ENCODE peak calls at places on chromosome 19, in four cellular contexts. B is upper lobe of left lung, R is Peyer's patch, A is lower leg skin. V is an unnamed sample.

GRCh38 chr19:10808937-10809655 is 26.9 kb downstream of the TMED1 start:
- DNase-seq in B (no peak), R (peak), A (no peak), V (no peak)

GRCh38 chr19:11377756-11378155 is 3.3 kb downstream of the SWSAP1 start:
- DNase-seq in B (no peak), R (no peak), A (no peak), V (no peak)

GRCh38 chr19:4487572-4487971 is 15.5 kb downstream of the HDGFL2 start:
- DNase-seq in B (no peak), R (no peak), A (no peak), V (no peak)

GRCh38 chr19:11014403-11014911 is 53.6 kb downstream of the SMARCA4 start:
- DNase-seq in B (no peak), R (no peak), A (no peak), V (no peak)

GRCh38 chr19:48836089-48837017 is at the start of gene HSD17B14:
- DNase-seq in B (peak), R (peak), A (peak), V (no peak)

GRCh38 chr19:9917322-9917721 is 19.0 kb downstream of the OLFM2 start:
- DNase-seq in B (peak), R (no peak), A (no peak), V (no peak)

GRCh38 chr19:32998722-32999121 is 26.7 kb downstream of the FAAP24 start:
- DNase-seq in B (no peak), R (no peak), A (no peak), V (no peak)

GRCh38 chr19:4493929-4494690 is 22.0 kb downstream of the HDGFL2 start:
- DNase-seq in B (no peak), R (no peak), A (no peak), V (no peak)

GRCh38 chr19:22422220-22422619 is at the start of gene ZNF98:
- DNase-seq in B (no peak), R (no peak), A (no peak), V (peak)

GRCh38 chr19:55156202-55157063 is 1.1 kb downstream of the TNNI3 start:
- DNase-seq in B (peak), R (peak), A (peak), V (no peak)

GRCh38 chr19:56837892-56838679 is 2.4 kb downstream of the PEG3 start:
- DNase-seq in B (peak), R (peak), A (peak), V (peak)

GRCh38 chr19:49110567-49110966 is 3.6 kb upstream of the LIN7B start:
- DNase-seq in B (no peak), R (no peak), A (no peak), V (no peak)

GRCh38 chr19:4057913-4058695 is 8.6 kb downstream of the ZBTB7A start:
- DNase-seq in B (peak), R (peak), A (peak), V (peak)

GRCh38 chr19:42919757-42920079 is 2.0 kb upstream of the PSG6 start:
- DNase-seq in B (no peak), R (no peak), A (no peak), V (no peak)

GRCh38 chr19:574658-575526 is 2.5 kb downstream of the BSG start:
- DNase-seq in B (no peak), R (no peak), A (no peak), V (no peak)

GRCh38 chr19:4284176-4284958 is 5.3 kb downstream of the SHD start:
- DNase-seq in B (no peak), R (peak), A (no peak), V (no peak)

GRCh38 chr19:55802281-55802680 is 29.5 kb downstream of the NLRP11 start:
- DNase-seq in B (no peak), R (no peak), A (no peak), V (no peak)

GRCh38 chr19:53004242-53004641 is 9.5 kb upstream of the ERVV-1 start:
- DNase-seq in B (no peak), R (no peak), A (no peak), V (no peak)

GRCh38 chr19:50850738-50851137 is 4.0 kb upstream of the KLK3 start:
- DNase-seq in B (no peak), R (no peak), A (no peak), V (no peak)

GRCh38 chr19:28454083-28454482 is 758.9 kb downstream of the UQCRFS1 start:
- DNase-seq in B (no peak), R (no peak), A (no peak), V (no peak)

GRCh38 chr19:32063601-32064000 is 281.8 kb upstream of the ZNF507 start:
- DNase-seq in B (no peak), R (no peak), A (no peak), V (no peak)

GRCh38 chr19:5692785-5693194 is 2.7 kb downstream of the RPL36 start:
- DNase-seq in B (no peak), R (no peak), A (no peak), V (no peak)

GRCh38 chr19:49896863-49897621 is at the start of gene IL4I1:
- DNase-seq in B (peak), R (peak), A (no peak), V (peak)

GRCh38 chr19:3954107-3954506 is 16.8 kb downstream of the DAPK3 start:
- DNase-seq in B (no peak), R (no peak), A (no peak), V (no peak)

GRCh38 chr19:10424011-10424637 is 3.8 kb downstream of the PDE4A start:
- DNase-seq in B (peak), R (peak), A (peak), V (peak)

GRCh38 chr19:1673645-1674292 is 21.4 kb upstream of the TCF3 start:
- DNase-seq in B (no peak), R (no peak), A (no peak), V (no peak)

GRCh38 chr19:1674293-1674679 is 21.9 kb upstream of the TCF3 start:
- DNase-seq in B (no peak), R (no peak), A (no peak), V (no peak)

GRCh38 chr19:1671716-1672037 is 19.3 kb upstream of the TCF3 start:
- DNase-seq in B (no peak), R (no peak), A (no peak), V (no peak)

GRCh38 chr19:1672769-1673644 is 20.6 kb upstream of the TCF3 start:
- DNase-seq in B (no peak), R (no peak), A (no peak), V (no peak)

GRCh38 chr19:1672038-1672768 is 19.8 kb upstream of the TCF3 start:
- DNase-seq in B (no peak), R (peak), A (no peak), V (no peak)
- H3K4me3 ChIP-seq in B (peak), R (peak), A (no peak), V (no peak)

DNA sequence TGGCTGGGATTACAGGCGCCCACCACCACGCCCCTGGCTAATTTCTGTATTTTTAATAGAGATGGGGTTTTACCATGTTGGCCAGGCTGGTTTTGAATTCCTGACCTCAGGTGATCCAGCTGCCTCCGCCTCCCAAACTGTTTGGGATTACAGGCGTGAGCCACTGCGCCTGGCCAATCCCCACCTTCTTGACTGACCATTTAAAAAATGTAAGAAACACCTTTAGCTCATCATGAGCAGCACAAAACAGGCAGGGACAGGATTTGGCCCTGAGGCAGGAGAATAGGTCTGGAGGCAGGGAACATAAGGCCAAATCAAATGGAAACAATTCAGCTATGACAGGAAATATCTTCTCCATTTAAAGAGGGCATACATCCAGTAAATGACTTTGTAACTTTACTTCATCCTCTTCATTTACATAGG is 1.4 kb upstream of the MPV17L2 start:
- DNase-seq in B (no peak), R (no peak), A (no peak), V (no peak)
- TF ChIP-seq CTCF in B (no peak), R (no peak), A (no peak), V (no peak)

GRCh38 chr19:44740351-44740824 is 8.1 kb upstream of the BCL3 start:
- DNase-seq in B (no peak), R (no peak), A (no peak), V (no peak)
- TF ChIP-seq POLR2A in B (no peak), R (no peak), A (no peak), V (no peak)

DNA sequence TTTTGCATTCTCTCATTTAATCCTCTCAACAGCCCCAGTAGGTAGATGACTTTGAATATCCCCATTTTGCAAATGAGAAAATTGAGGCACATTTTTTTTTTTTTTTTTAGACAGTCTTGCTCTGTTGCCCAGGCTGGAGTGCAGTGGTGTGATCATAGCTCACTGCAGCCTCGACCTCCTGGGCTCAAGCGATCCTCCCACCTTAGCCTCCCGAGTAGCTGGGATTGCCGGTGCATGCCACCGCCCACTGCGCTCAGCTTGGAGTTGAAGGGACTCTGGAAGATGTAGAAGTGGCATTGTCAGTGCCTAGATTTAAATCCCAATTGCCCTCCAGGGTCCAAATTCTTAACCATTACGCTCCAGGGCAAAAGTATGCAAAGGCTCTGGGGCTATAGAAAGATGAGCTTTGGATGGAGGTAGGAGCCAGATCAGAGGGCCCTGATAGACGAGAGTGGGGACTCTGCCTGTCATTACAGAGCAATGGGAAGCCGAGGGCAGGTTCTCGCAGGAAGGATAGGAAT is 813 bp upstream of the MCOLN1 start:
- DNase-seq in B (no peak), R (no peak), A (no peak), V (no peak)
- H3K4me3 ChIP-seq in B (peak), R (peak), A (no peak), V (peak)

GRCh38 chr19:7394728-7395359 is 46.1 kb downstream of the ARHGEF18 start:
- DNase-seq in B (peak), R (peak), A (peak), V (peak)
- TF ChIP-seq CTCF in B (peak), R (no peak), A (no peak), V (no peak)

GRCh38 chr19:39412100-39412866 is at the start of gene PLEKHG2:
- DNase-seq in B (peak), R (peak), A (peak), V (peak)
- TF ChIP-seq POLR2A in B (peak), R (peak), A (no peak), V (peak)

GRCh38 chr19:46296722-46297431 is at the start of gene HIF3A:
- DNase-seq in B (peak), R (peak), A (peak), V (peak)
- H3K4me3 ChIP-seq in B (peak), R (peak), A (no peak), V (peak)

DNA sequence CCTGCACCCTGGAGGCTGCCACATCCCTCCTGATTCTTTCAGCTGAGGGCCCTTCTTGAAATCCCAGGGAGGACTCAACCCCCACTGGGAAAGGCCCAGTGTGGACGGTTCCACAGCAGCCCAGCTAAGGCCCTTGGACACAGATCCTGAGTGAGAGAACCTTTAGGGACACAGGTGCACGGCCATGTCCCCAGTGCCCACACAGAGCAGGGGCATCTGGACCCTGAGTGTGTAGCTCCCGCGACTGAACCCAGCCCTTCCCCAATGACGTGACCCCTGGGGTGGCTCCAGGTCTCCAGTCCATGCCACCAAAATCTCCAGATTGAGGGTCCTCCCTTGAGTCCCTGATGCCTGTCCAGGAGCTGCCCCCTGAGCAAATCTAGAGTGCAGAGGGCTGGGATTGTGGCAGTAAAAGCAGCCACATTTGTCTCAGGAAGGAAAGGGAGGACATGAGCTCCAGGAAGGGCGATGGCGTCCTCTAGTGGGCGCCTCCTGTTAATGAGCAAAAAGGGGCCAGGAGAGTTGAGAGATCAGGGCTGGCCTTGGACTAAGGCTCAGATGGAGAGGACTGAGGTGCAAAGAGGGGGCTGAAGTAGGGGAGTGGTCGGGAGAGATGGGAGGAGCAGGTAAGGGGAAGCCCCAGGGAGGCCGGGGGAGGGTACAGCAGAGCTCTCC is 6.9 kb upstream of the CEACAM5 start:
- DNase-seq in B (peak), R (peak), A (peak), V (no peak)
- TF ChIP-seq CTCF in B (no peak), R (peak), A (no peak), V (no peak)

GRCh38 chr19:29806098-29806866 is 5.5 kb upstream of the CCNE1 start:
- DNase-seq in B (no peak), R (no peak), A (no peak), V (no peak)

GRCh38 chr19:29804493-29804892 is 7.3 kb upstream of the CCNE1 start:
- DNase-seq in B (no peak), R (no peak), A (no peak), V (no peak)

GRCh38 chr19:29807178-29807577 is 4.6 kb upstream of the CCNE1 start:
- DNase-seq in B (no peak), R (no peak), A (no peak), V (no peak)

GRCh38 chr19:29807870-29808405 is 3.9 kb upstream of the CCNE1 start:
- DNase-seq in B (no peak), R (no peak), A (no peak), V (no peak)

GRCh38 chr19:29805026-29805925 is 6.5 kb upstream of the CCNE1 start:
- DNase-seq in B (no peak), R (no peak), A (no peak), V (no peak)
- TF ChIP-seq POLR2A in B (no peak), R (no peak), A (no peak), V (no peak)

GRCh38 chr19:36514012-36514612 is 14.0 kb downstream of the ZNF260 start:
- DNase-seq in B (no peak), R (no peak), A (no peak), V (no peak)
- H3K4me3 ChIP-seq in B (no peak), R (no peak), A (no peak), V (no peak)

V was measured in tibial nerve.